ENCODE peak calls at places on chromosomes 2 and 18, in eight cellular contexts. Z is GM13976; R is A549; V is GM23248; C is body of pancreas; O is pancreas; X is testis; A is activated naive CD8-positive, alpha-beta T cell treated with anti-CD3 and anti-CD28 coated beads, Interleukin-2, amount 50 U/mL, for 24 hours. T is an unnamed sample.

GRCh38 chr2:85710687-85711577 is 16.8 kb downstream of the GNLY start:
- DNase-seq in C (no peak), O (no peak), V (peak), R (no peak), A (no peak), X (peak), Z (no peak), T (no peak)

GRCh38 chr2:102749938-102750337 is 11.9 kb upstream of the TMEM182 start:
- DNase-seq in C (no peak), V (no peak), Z (no peak), X (no peak), R (no peak), O (no peak), A (no peak), T (no peak)

GRCh38 chr2:230262246-230262645 is 36.7 kb downstream of the SP140 start:
- DNase-seq in X (no peak), Z (no peak), O (no peak), R (no peak), A (no peak), C (no peak), V (no peak), T (no peak)

GRCh38 chr18:40124107-40124506 is 1830.9 kb upstream of the PIK3C3 start:
- DNase-seq in A (no peak), C (no peak), X (no peak), R (no peak), V (peak), Z (no peak), O (no peak), T (no peak)

GRCh38 chr2:119491776-119492525 is 32.3 kb downstream of the SCTR start:
- DNase-seq in V (peak), Z (no peak), C (peak), R (peak), X (no peak), A (no peak), O (peak), T (peak)

GRCh38 chr2:226299771-226300170 is 499.8 kb downstream of the IRS1 start:
- DNase-seq in V (no peak), R (no peak), O (no peak), C (no peak), Z (no peak), X (no peak), A (no peak), T (no peak)

GRCh38 chr2:222859786-222860726 is 780 bp upstream of the ACSL3 start:
- DNase-seq in V (peak), C (peak), A (no peak), O (peak), X (peak), Z (no peak), R (peak), T (peak)

GRCh38 chr18:77524909-77525308 is 275.3 kb downstream of the GALR1 start:
- DNase-seq in Z (no peak), V (no peak), R (no peak), A (no peak), C (no peak), X (no peak), O (no peak), T (no peak)

GRCh38 chr2:53859354-53860159 is at the start of gene GPR75:
- DNase-seq in A (no peak), V (peak), C (peak), Z (no peak), X (no peak), R (no peak), O (peak), T (peak)

GRCh38 chr2:207683879-207684627 is 27.4 kb upstream of the CCNYL1 start:
- DNase-seq in Z (no peak), V (peak), C (no peak), O (no peak), A (no peak), X (no peak), R (peak), T (peak)

GRCh38 chr2:182915369-182916326 is 49.2 kb upstream of the FRZB start:
- DNase-seq in Z (no peak), R (no peak), X (no peak), C (no peak), A (no peak), O (no peak), V (peak), T (no peak)

GRCh38 chr18:31380912-31381311 is 4.3 kb downstream of the DSG4 start:
- DNase-seq in O (no peak), Z (no peak), A (no peak), V (no peak), C (no peak), X (no peak), R (no peak), T (no peak)

GRCh38 chr2:142745691-142746090 is 131.8 kb upstream of the KYNU start:
- DNase-seq in V (no peak), Z (no peak), O (no peak), A (no peak), R (no peak), C (no peak), X (no peak), T (no peak)

GRCh38 chr2:239892480-239893235 is 132.5 kb downstream of the NDUFA10 start:
- DNase-seq in R (no peak), O (no peak), X (no peak), C (no peak), V (no peak), A (no peak), Z (no peak), T (no peak)

GRCh38 chr2:231483398-231484329 is 19.4 kb upstream of the NCL start:
- DNase-seq in C (no peak), A (peak), V (peak), X (peak), Z (peak), O (no peak), R (no peak), T (no peak)

GRCh38 chr18:28890796-28891195 is 713.9 kb upstream of the CDH2 start:
- DNase-seq in V (no peak), O (no peak), A (no peak), C (no peak), Z (no peak), R (no peak), X (no peak), T (no peak)

GRCh38 chr2:232568161-232568560 is 17.7 kb downstream of the EIF4E2 start:
- DNase-seq in V (peak), R (peak), O (no peak), X (no peak), C (no peak), A (no peak), Z (no peak), T (peak)

GRCh38 chr2:238891667-238892500 is 44.0 kb downstream of the TWIST2 start:
- DNase-seq in C (no peak), V (peak), X (no peak), O (no peak), Z (no peak), R (no peak), A (no peak), T (no peak)

GRCh38 chr2:234446404-234447076 is 50.3 kb downstream of the ARL4C start:
- DNase-seq in A (peak), C (peak), O (peak), V (no peak), Z (peak), X (peak), R (no peak), T (peak)

GRCh38 chr2:69204654-69205053 is 182.4 kb downstream of the GFPT1 start:
- DNase-seq in A (no peak), C (no peak), V (no peak), O (no peak), X (no peak), Z (no peak), R (no peak), T (no peak)

GRCh38 chr2:168211664-168212163 is 35.7 kb downstream of the STK39 start:
- DNase-seq in V (no peak), A (peak), R (no peak), Z (no peak), C (no peak), X (no peak), O (no peak), T (no peak)

GRCh38 chr2:72893594-72894319 is 6.5 kb downstream of the SPR start:
- DNase-seq in C (peak), A (peak), O (no peak), Z (peak), V (peak), X (peak), R (peak), T (no peak)

T was measured in colonic mucosa.